ENCODE peak calls at places on chromosomes 16 and 17, in eight cellular contexts. Q is HFFc6, I is ascending aorta, F is H9, M is astrocyte of the spinal cord, Z is colonic mucosa, S is breast epithelium, P is AG04450. K is an unnamed sample.
A peak's percentile ranks its signal among the peaks of the same experiment; 100 is the strongest.

GRCh38 chr17:34822007-34822737 is 139.1 kb downstream of the CCT6B start:
- DNase-seq in Q (no peak), I (no peak), F (peak; percentile 43), M (no peak), Z (no peak), S (no peak), P (no peak), K (no peak)

GRCh38 chr17:1076982-1077302 is 80.0 kb downstream of the TIMM22 start:
- DNase-seq in Q (no peak), I (no peak), F (no peak), M (no peak), Z (no peak), S (no peak), P (no peak), K (no peak)

GRCh38 chr16:55324491-55325447 is 766 bp downstream of the IRX6 start:
- DNase-seq in Q (no peak), I (no peak), F (peak; percentile 49), M (no peak), Z (no peak), S (no peak), P (no peak), K (no peak)

GRCh38 chr17:81378941-81379511 is 16.2 kb upstream of the BAHCC1 start:
- DNase-seq in Q (no peak), I (no peak), F (peak; percentile 39), M (no peak), Z (no peak), S (no peak), P (no peak), K (no peak)

GRCh38 chr17:40555296-40556190 is 9.7 kb downstream of the CCR7 start:
- DNase-seq in Q (no peak), I (no peak), F (no peak), M (no peak), Z (no peak), S (no peak), P (no peak), K (no peak)

GRCh38 chr16:30054959-30055553 is 10.5 kb upstream of the ALDOA start:
- DNase-seq in Q (no peak), I (no peak), F (peak; percentile 86), M (no peak), Z (peak; percentile 67), S (peak; percentile 68), P (no peak), K (no peak)

GRCh38 chr17:78142113-78142861 is 3.9 kb upstream of the C17orf99 start:
- DNase-seq in Q (peak; percentile 34), I (no peak), F (no peak), M (peak; percentile 55), Z (peak; percentile 86), S (peak; percentile 83), P (peak; percentile 18), K (no peak)

GRCh38 chr16:53434436-53435065 is at the start of gene RBL2:
- DNase-seq in Q (peak; percentile 74), I (peak; percentile 23), F (peak; percentile 84), M (peak; percentile 85), Z (peak; percentile 86), S (peak; percentile 83), P (no peak), K (peak; percentile 94)

GRCh38 chr17:29576214-29577008 is 7.9 kb downstream of the TP53I13 start:
- DNase-seq in Q (no peak), I (no peak), F (no peak), M (no peak), Z (peak; percentile 17), S (no peak), P (no peak), K (no peak)

GRCh38 chr16:27712251-27712711 is 162.3 kb downstream of the KATNIP start:
- DNase-seq in Q (no peak), I (no peak), F (peak; percentile 60), M (no peak), Z (no peak), S (no peak), P (no peak), K (no peak)

GRCh38 chr17:71600137-71600789 is 520.6 kb upstream of the SOX9 start:
- DNase-seq in Q (no peak), I (no peak), F (no peak), M (no peak), Z (no peak), S (no peak), P (no peak), K (no peak)

GRCh38 chr16:58999751-59000150 is 265.6 kb upstream of the GOT2 start:
- DNase-seq in Q (no peak), I (no peak), F (no peak), M (no peak), Z (no peak), S (no peak), P (no peak), K (no peak)

GRCh38 chr16:87628940-87629339 is 26.6 kb downstream of the JPH3 start:
- DNase-seq in Q (peak; percentile 57), I (no peak), F (no peak), M (no peak), Z (no peak), S (no peak), P (no peak), K (no peak)

GRCh38 chr16:81005644-81006471 is 827 bp downstream of the CMC2 start:
- DNase-seq in Q (no peak), I (no peak), F (no peak), M (peak; percentile 35), Z (peak; percentile 83), S (no peak), P (no peak), K (no peak)

GRCh38 chr17:1998426-1998784 is 26.7 kb downstream of the RTN4RL1 start:
- DNase-seq in Q (no peak), I (no peak), F (no peak), M (no peak), Z (peak; percentile 40), S (no peak), P (no peak), K (no peak)

GRCh38 chr16:77722315-77723107 is at the start of gene NUDT7:
- DNase-seq in Q (peak; percentile 94), I (peak; percentile 89), F (peak; percentile 99), M (peak; percentile 98), Z (peak; percentile 99), S (peak; percentile 99), P (peak; percentile 94), K (peak; percentile 99)
- TF ChIP-seq CTCF in Q (peak; percentile 34), I (peak; percentile 38), F (peak; percentile 33), M (peak; percentile 30), Z (no peak), S (no peak), P (peak; percentile 32), K (peak; percentile 27)

GRCh38 chr17:37220609-37220953 is 155.2 kb upstream of the C17orf78 start:
- DNase-seq in Q (peak; percentile 46), I (no peak), F (peak; percentile 63), M (peak; percentile 40), Z (no peak), S (no peak), P (peak; percentile 16), K (no peak)
- TF ChIP-seq CTCF in Q (peak; percentile 78), I (no peak), F (peak; percentile 78), M (peak; percentile 71), Z (peak; percentile 13), S (peak; percentile 16), P (peak; percentile 74), K (peak; percentile 74)

GRCh38 chr16:67942200-67942509 is 1.8 kb downstream of the LCAT start:
- DNase-seq in Q (no peak), I (no peak), F (peak; percentile 81), M (peak; percentile 27), Z (no peak), S (no peak), P (no peak), K (no peak)
- TF ChIP-seq CTCF in Q (peak; percentile 80), I (peak; percentile 60), F (peak; percentile 85), M (peak; percentile 81), Z (peak; percentile 54), S (peak; percentile 38), P (peak; percentile 69), K (peak; percentile 64)

GRCh38 chr17:61837175-61838051 is 25.9 kb downstream of the BRIP1 start:
- DNase-seq in Q (peak; percentile 52), I (no peak), F (no peak), M (peak; percentile 66), Z (peak; percentile 45), S (no peak), P (peak; percentile 45), K (no peak)
- TF ChIP-seq CTCF in Q (peak; percentile 94), I (peak; percentile 46), F (peak; percentile 93), M (peak; percentile 82), Z (peak; percentile 61), S (peak; percentile 80), P (peak; percentile 87), K (peak; percentile 89)

K was measured in osteocyte.